ENCODE peak calls at places on chromosome X, in eight cellular contexts. E, J, Y, U, T, F, N and S are unnamed samples.

GRCh38 chrX:24767557-24767956 is 73.8 kb downstream of the POLA1 start:
- DNase-seq in T (no peak), E (no peak), F (no peak), N (peak), J (no peak), Y (no peak), U (no peak), S (no peak)

GRCh38 chrX:95762716-95763115 is 921.9 kb upstream of the DIAPH2 start:
- DNase-seq in T (no peak), Y (peak), J (no peak), E (no peak), U (no peak), F (no peak), N (no peak), S (no peak)

GRCh38 chrX:4182010-4182806 is 468.8 kb upstream of the PRKX start:
- DNase-seq in U (no peak), E (no peak), F (no peak), T (no peak), J (no peak), Y (no peak), N (no peak), S (peak)

GRCh38 chrX:48937065-48937907 is 18.5 kb upstream of the PIM2 start:
- DNase-seq in N (peak), U (no peak), J (peak), T (no peak), E (peak), F (no peak), Y (peak), S (peak)

GRCh38 chrX:52933976-52934703 is 24.2 kb downstream of the FAM156A start:
- DNase-seq in N (no peak), E (no peak), U (no peak), T (no peak), F (no peak), Y (peak), J (peak), S (no peak)

GRCh38 chrX:12673487-12673886 is 117.7 kb upstream of the PRPS2 start:
- DNase-seq in T (no peak), F (no peak), Y (no peak), N (no peak), J (no peak), U (no peak), E (no peak), S (no peak)

GRCh38 chrX:103688949-103689348 is 2.5 kb upstream of the MORF4L2 start:
- DNase-seq in N (peak), Y (peak), F (no peak), E (no peak), J (peak), U (no peak), T (peak), S (no peak)

GRCh38 chrX:68532828-68533227 is 34.0 kb downstream of the YIPF6 start:
- DNase-seq in N (peak), U (no peak), Y (no peak), F (no peak), J (no peak), E (no peak), T (no peak), S (no peak)

GRCh38 chrX:112820364-112821308 is 20.0 kb downstream of the AMOT start:
- DNase-seq in N (no peak), Y (no peak), J (no peak), E (no peak), T (peak), U (no peak), F (no peak), S (no peak)